ENCODE peak calls at places on chromosomes 6 and 20, in six cellular contexts. G is OCI-LY7, Z is thyroid gland, A is IMR-90, P is tibial artery, H is GM23338. T is an unnamed sample. For H3K36me3, the result is how much of the 10 kb centered on the place peaks cover.

GRCh38 chr6:108622601-108623335 is 62.1 kb downstream of the FOXO3 start:
- DNase-seq in P (peak), Z (no peak), H (no peak), G (no peak), A (peak), T (no peak)

GRCh38 chr6:155310596-155310995 is 3.7 kb downstream of the TFB1M start:
- DNase-seq in Z (no peak), P (no peak), A (peak), H (no peak), G (no peak), T (no peak)

GRCh38 chr6:42774201-42774600 is 7.7 kb upstream of the BICRAL start:
- DNase-seq in G (no peak), A (no peak), P (no peak), Z (no peak), H (no peak), T (peak)

GRCh38 chr6:51398064-51398740 is 579.5 kb downstream of the TFAP2B start:
- DNase-seq in G (no peak), Z (no peak), H (peak), P (no peak), A (no peak), T (no peak)

GRCh38 chr6:4178737-4179333 is 43.5 kb upstream of the ECI2 start:
- DNase-seq in A (no peak), G (no peak), H (no peak), Z (no peak), P (no peak), T (no peak)

GRCh38 chr6:134739299-134740090 is 210.4 kb downstream of the ALDH8A1 start:
- DNase-seq in G (no peak), Z (no peak), P (no peak), A (peak), H (no peak), T (no peak)

GRCh38 chr6:96626749-96627353 is 63.9 kb downstream of the FHL5 start:
- DNase-seq in P (no peak), A (peak), Z (no peak), H (peak), G (peak), T (peak)

GRCh38 chr6:7134999-7135735 is 27.4 kb downstream of the RREB1 start:
- DNase-seq in H (no peak), Z (no peak), P (no peak), G (no peak), A (no peak), T (no peak)

GRCh38 chr6:113103618-113104390 is 753.3 kb upstream of the MARCKS start:
- DNase-seq in H (no peak), Z (no peak), A (peak), P (no peak), G (no peak), T (no peak)

GRCh38 chr6:7121704-7122241 is 14.0 kb downstream of the RREB1 start:
- DNase-seq in Z (no peak), G (no peak), H (no peak), P (no peak), A (no peak), T (no peak)

GRCh38 chr20:48635791-48636267 is 192.0 kb downstream of the PREX1 start:
- DNase-seq in P (no peak), Z (peak), G (peak), A (peak), H (peak), T (peak)

GRCh38 chr6:16420715-16421461 is 182.5 kb downstream of the GMPR start:
- DNase-seq in Z (no peak), G (peak), A (peak), P (no peak), H (peak), T (peak)

GRCh38 chr6:14510038-14510437 is 392.5 kb downstream of the CD83 start:
- DNase-seq in G (peak), H (peak), A (no peak), P (no peak), Z (peak), T (no peak)

GRCh38 chr6:31368461-31368860 is 11.5 kb upstream of the HLA-B start:
- DNase-seq in H (no peak), P (no peak), Z (no peak), A (no peak), G (no peak), T (no peak)

GRCh38 chr6:80197474-80197873 is 91.0 kb downstream of the BCKDHB start:
- DNase-seq in P (no peak), A (peak), Z (peak), G (no peak), H (no peak), T (no peak)

GRCh38 chr20:19886666-19887288 is 128.7 kb downstream of the RIN2 start:
- DNase-seq in G (no peak), P (no peak), A (peak), H (peak), Z (peak), T (no peak)

GRCh38 chr20:18805881-18806280 is 7.7 kb upstream of the SCP2D1 start:
- DNase-seq in G (no peak), H (no peak), Z (no peak), P (no peak), A (peak), T (no peak)

GRCh38 chr6:142945446-142946180 is 637 bp upstream of the HIVEP2 start:
- DNase-seq in G (peak), H (peak), Z (peak), A (no peak), P (no peak), T (peak)

GRCh38 chr6:45045253-45045601 is 282.9 kb upstream of the RUNX2 start:
- DNase-seq in Z (no peak), P (no peak), H (no peak), G (no peak), A (no peak), T (no peak)

GRCh38 chr6:138289739-138290138 is 71.4 kb upstream of the PBOV1 start:
- DNase-seq in H (peak), P (no peak), G (peak), Z (peak), A (no peak), T (peak)

GRCh38 chr6:144883915-144884314 is 598.8 kb downstream of the UTRN start:
- DNase-seq in Z (no peak), H (no peak), A (no peak), P (no peak), G (no peak), T (no peak)

GRCh38 chr6:144886682-144887081 is 601.5 kb downstream of the UTRN start:
- DNase-seq in Z (no peak), G (no peak), H (no peak), P (no peak), A (no peak), T (no peak)

GRCh38 chr6:144882425-144882824 is 597.3 kb downstream of the UTRN start:
- DNase-seq in P (no peak), Z (no peak), H (no peak), A (no peak), G (no peak), T (no peak)

GRCh38 chr6:144888621-144889020 is 603.5 kb downstream of the UTRN start:
- DNase-seq in Z (no peak), P (no peak), G (no peak), A (no peak), H (no peak), T (no peak)

GRCh38 chr6:144885817-144886216 is 600.7 kb downstream of the UTRN start:
- DNase-seq in G (no peak), A (no peak), H (no peak), P (no peak), Z (no peak), T (no peak)
- H3K27ac ChIP-seq in G (no peak), A (no peak), H (no peak), P (no peak), Z (no peak), T (no peak)

DNA sequence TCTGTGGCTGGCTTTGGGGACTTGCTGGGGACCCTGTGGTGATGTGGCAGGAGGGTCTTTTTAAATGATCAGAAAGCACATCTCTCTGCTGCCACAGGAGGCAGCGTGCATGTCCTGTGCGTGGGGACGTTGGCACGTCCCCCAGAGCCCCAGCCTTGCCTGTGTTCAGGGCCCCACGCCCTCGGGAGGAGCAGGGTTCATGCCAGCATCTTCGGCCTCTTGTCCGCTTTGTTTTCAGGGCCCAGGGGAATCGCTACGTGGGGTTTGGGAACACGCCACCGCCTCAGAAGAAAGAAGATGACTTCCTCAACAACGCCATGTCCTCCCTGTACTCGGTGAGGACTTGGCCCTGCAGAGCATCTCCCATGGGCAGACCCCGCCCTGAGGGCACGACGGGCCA is 6.0 kb downstream of the ARFGAP1 start:
- DNase-seq in H (no peak), A (no peak), P (no peak), Z (no peak), G (no peak), T (no peak)
- H3K36me3 ChIP-seq in H (under half), A (half or more), P (half or more), Z (half or more), G (half or more), T (under half)

GRCh38 chr6:82836022-82836575 is 229.5 kb downstream of the UBE3D start:
- DNase-seq in G (no peak), P (no peak), A (no peak), H (peak), Z (no peak), T (no peak)
- H3K4me3 ChIP-seq in G (no peak), P (no peak), A (no peak), H (no peak), Z (no peak), T (no peak)

DNA sequence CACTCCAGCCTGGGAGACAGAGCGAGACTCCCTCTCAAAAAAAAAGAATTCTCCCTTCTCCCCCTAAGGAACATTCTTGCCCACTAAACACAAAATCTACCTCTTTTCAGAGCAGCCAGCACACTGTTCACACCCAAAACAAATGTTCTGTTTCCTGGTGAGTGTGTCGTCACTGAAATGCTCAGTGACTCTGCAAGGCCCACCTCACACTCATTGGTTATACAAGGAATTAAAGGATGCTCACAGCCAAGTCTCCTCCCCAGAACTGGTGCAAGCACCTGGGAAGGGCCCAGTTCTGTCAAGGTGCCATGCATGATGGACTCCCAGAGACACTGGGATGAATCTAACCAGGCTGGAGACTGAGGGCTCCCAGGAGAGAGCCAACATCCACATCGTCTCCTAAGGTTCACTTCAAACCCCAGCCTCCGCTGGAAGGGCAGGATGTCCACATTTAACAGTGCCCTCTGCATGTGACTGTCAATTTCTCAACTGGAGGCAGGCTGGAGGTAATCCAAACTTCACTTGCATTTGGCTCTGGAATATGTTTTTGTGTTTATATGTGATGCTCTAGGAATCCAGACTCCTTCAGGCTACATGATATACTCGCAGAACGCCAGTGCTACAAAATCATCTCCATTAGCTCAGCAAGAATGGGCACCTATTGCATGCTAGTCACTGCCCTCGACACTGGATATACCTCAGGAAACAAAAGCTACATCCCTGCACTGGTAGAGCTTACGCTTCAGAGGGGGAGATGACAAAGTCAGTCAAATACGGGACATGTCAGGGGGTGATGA is 7.1 kb downstream of the RRBP1 start:
- DNase-seq in G (no peak), A (peak), Z (peak), H (no peak), P (peak), T (no peak)
- H3K27ac ChIP-seq in G (no peak), A (peak), Z (no peak), H (no peak), P (peak), T (no peak)

DNA sequence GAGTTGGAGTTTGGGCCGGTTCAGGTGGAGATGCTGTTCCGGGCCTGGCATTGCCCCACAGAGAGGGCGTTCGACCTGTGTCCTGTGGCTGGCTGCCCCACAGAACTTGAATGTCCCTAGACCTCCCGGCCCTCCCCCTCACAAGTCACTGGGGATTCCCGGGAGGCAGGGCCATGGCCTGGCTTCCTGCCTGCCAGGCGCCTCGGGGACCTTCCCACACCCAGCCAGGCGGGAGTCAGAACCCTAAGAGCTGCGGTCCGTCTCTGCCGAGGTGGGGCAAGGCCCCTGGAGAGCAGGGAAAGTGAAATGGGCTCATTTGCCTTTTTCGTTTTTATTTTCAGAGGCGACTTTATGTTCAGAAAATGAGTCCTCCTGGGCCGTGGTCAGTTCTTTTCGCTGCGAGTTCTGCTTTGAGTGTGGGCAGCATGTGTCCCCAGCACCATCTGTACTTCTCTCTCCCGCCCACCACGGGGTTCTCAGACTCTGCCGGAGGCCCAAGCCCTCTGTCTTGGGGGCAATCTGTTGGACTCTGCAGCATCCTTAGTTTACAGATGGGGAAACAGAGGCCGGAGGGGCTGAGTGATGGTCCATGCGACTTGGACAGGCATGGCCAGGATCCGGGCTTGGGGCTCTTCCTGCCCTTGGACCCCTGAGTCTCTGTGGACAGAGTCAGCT is 8.5 kb downstream of the RBM38 start:
- DNase-seq in A (peak), Z (no peak), P (no peak), G (peak), H (no peak), T (peak)
- H3K36me3 ChIP-seq in A (under half), Z (under half), P (half or more), G (half or more), H (under half), T (half or more)

T was measured in CD4-positive, CD25-positive, alpha-beta regulatory T cell.